ENCODE peak calls at places on chromosomes 4 and X, in ten cellular contexts. One of them, this sample, is unnamed.
A peak's percentile ranks its signal among the peaks of the same experiment; 100 is the strongest.

GRCh38 chr4:89283226-89283974 is 24.2 kb downstream of the GPRIN3 start:
- DNase-seq in H1: no peak
- DNase-seq in thoracic aorta: no peak
- DNase-seq in heart right ventricle: no peak
- DNase-seq in MG63: no peak
- DNase-seq in gastrocnemius medialis: no peak
- DNase-seq in naive thymus-derived CD4-positive, alpha-beta T cell: no peak
- DNase-seq in CD8-positive, alpha-beta T cell: peak; percentile 63
- DNase-seq in GM23248: peak; percentile 63
- DNase-seq in GM06990: no peak
- DNase-seq in this sample: peak; percentile 58

GRCh38 chr4:27702710-27703431 is 842.2 kb downstream of the STIM2 start:
- DNase-seq in H1: peak; percentile 50
- DNase-seq in thoracic aorta: no peak
- DNase-seq in heart right ventricle: no peak
- DNase-seq in MG63: no peak
- DNase-seq in gastrocnemius medialis: no peak
- DNase-seq in naive thymus-derived CD4-positive, alpha-beta T cell: no peak
- DNase-seq in CD8-positive, alpha-beta T cell: no peak
- DNase-seq in GM23248: peak; percentile 3
- DNase-seq in GM06990: no peak
- DNase-seq in this sample: no peak

GRCh38 chrX:24276011-24276410 is 37.9 kb downstream of the SUPT20HL2 start:
- DNase-seq in H1: no peak
- DNase-seq in thoracic aorta: no peak
- DNase-seq in heart right ventricle: no peak
- DNase-seq in MG63: no peak
- DNase-seq in gastrocnemius medialis: no peak
- DNase-seq in naive thymus-derived CD4-positive, alpha-beta T cell: no peak
- DNase-seq in CD8-positive, alpha-beta T cell: no peak
- DNase-seq in GM23248: no peak
- DNase-seq in GM06990: no peak
- DNase-seq in this sample: no peak

GRCh38 chr4:80266267-80266901 is at the start of gene FGF5:
- DNase-seq in H1: peak; percentile 77
- DNase-seq in thoracic aorta: no peak
- DNase-seq in heart right ventricle: peak; percentile 42
- DNase-seq in MG63: peak; percentile 96
- DNase-seq in gastrocnemius medialis: no peak
- DNase-seq in naive thymus-derived CD4-positive, alpha-beta T cell: no peak
- DNase-seq in CD8-positive, alpha-beta T cell: no peak
- DNase-seq in GM23248: peak; percentile 99
- DNase-seq in GM06990: peak; percentile 62
- DNase-seq in this sample: no peak

GRCh38 chrX:69032601-69033000 is 132.7 kb downstream of the PJA1 start:
- DNase-seq in H1: peak; percentile 11
- DNase-seq in thoracic aorta: no peak
- DNase-seq in heart right ventricle: no peak
- DNase-seq in MG63: no peak
- DNase-seq in gastrocnemius medialis: no peak
- DNase-seq in naive thymus-derived CD4-positive, alpha-beta T cell: no peak
- DNase-seq in CD8-positive, alpha-beta T cell: no peak
- DNase-seq in GM23248: no peak
- DNase-seq in GM06990: no peak
- DNase-seq in this sample: no peak

GRCh38 chr4:41394362-41394960 is 137.7 kb downstream of the UCHL1 start:
- DNase-seq in H1: no peak
- DNase-seq in thoracic aorta: no peak
- DNase-seq in heart right ventricle: no peak
- DNase-seq in MG63: no peak
- DNase-seq in gastrocnemius medialis: no peak
- DNase-seq in naive thymus-derived CD4-positive, alpha-beta T cell: no peak
- DNase-seq in CD8-positive, alpha-beta T cell: no peak
- DNase-seq in GM23248: peak; percentile 16
- DNase-seq in GM06990: no peak
- DNase-seq in this sample: no peak

GRCh38 chr4:10403633-10404445 is 53.4 kb downstream of the ZNF518B start:
- DNase-seq in H1: no peak
- DNase-seq in thoracic aorta: no peak
- DNase-seq in heart right ventricle: no peak
- DNase-seq in MG63: no peak
- DNase-seq in gastrocnemius medialis: no peak
- DNase-seq in naive thymus-derived CD4-positive, alpha-beta T cell: peak; percentile 24
- DNase-seq in CD8-positive, alpha-beta T cell: no peak
- DNase-seq in GM23248: peak; percentile 66
- DNase-seq in GM06990: no peak
- DNase-seq in this sample: peak; percentile 4

GRCh38 chr4:40682298-40683101 is 52.8 kb upstream of the RBM47 start:
- DNase-seq in H1: no peak
- DNase-seq in thoracic aorta: no peak
- DNase-seq in heart right ventricle: no peak
- DNase-seq in MG63: no peak
- DNase-seq in gastrocnemius medialis: no peak
- DNase-seq in naive thymus-derived CD4-positive, alpha-beta T cell: no peak
- DNase-seq in CD8-positive, alpha-beta T cell: no peak
- DNase-seq in GM23248: no peak
- DNase-seq in GM06990: no peak
- DNase-seq in this sample: no peak

GRCh38 chrX:3820170-3820569 is 106.7 kb upstream of the PRKX start:
- DNase-seq in H1: no peak
- DNase-seq in thoracic aorta: no peak
- DNase-seq in heart right ventricle: no peak
- DNase-seq in MG63: no peak
- DNase-seq in gastrocnemius medialis: no peak
- DNase-seq in naive thymus-derived CD4-positive, alpha-beta T cell: no peak
- DNase-seq in CD8-positive, alpha-beta T cell: no peak
- DNase-seq in GM23248: peak; percentile 78
- DNase-seq in GM06990: no peak
- DNase-seq in this sample: no peak

GRCh38 chr4:159248383-159249178 is 145.7 kb downstream of the RAPGEF2 start:
- DNase-seq in H1: no peak
- DNase-seq in thoracic aorta: no peak
- DNase-seq in heart right ventricle: no peak
- DNase-seq in MG63: no peak
- DNase-seq in gastrocnemius medialis: no peak
- DNase-seq in naive thymus-derived CD4-positive, alpha-beta T cell: no peak
- DNase-seq in CD8-positive, alpha-beta T cell: no peak
- DNase-seq in GM23248: peak; percentile 83
- DNase-seq in GM06990: no peak
- DNase-seq in this sample: no peak

GRCh38 chrX:70444326-70445196 is at the start of gene DLG3:
- DNase-seq in H1: peak; percentile 66
- DNase-seq in thoracic aorta: no peak
- DNase-seq in heart right ventricle: no peak
- DNase-seq in MG63: peak; percentile 42
- DNase-seq in gastrocnemius medialis: no peak
- DNase-seq in naive thymus-derived CD4-positive, alpha-beta T cell: no peak
- DNase-seq in CD8-positive, alpha-beta T cell: no peak
- DNase-seq in GM23248: peak; percentile 60
- DNase-seq in GM06990: no peak
- DNase-seq in this sample: no peak

GRCh38 chr4:152778656-152779512 is 646 bp downstream of the TIGD4 start:
- DNase-seq in H1: no peak
- DNase-seq in thoracic aorta: no peak
- DNase-seq in heart right ventricle: peak; percentile 19
- DNase-seq in MG63: no peak
- DNase-seq in gastrocnemius medialis: peak; percentile 2
- DNase-seq in naive thymus-derived CD4-positive, alpha-beta T cell: peak; percentile 39
- DNase-seq in CD8-positive, alpha-beta T cell: peak; percentile 53
- DNase-seq in GM23248: peak; percentile 55
- DNase-seq in GM06990: no peak
- DNase-seq in this sample: peak; percentile 24

GRCh38 chr4:113574636-113575103 is 186.9 kb downstream of the CAMK2D start:
- DNase-seq in H1: no peak
- DNase-seq in thoracic aorta: no peak
- DNase-seq in heart right ventricle: no peak
- DNase-seq in MG63: no peak
- DNase-seq in gastrocnemius medialis: no peak
- DNase-seq in naive thymus-derived CD4-positive, alpha-beta T cell: no peak
- DNase-seq in CD8-positive, alpha-beta T cell: no peak
- DNase-seq in GM23248: peak; percentile 70
- DNase-seq in GM06990: no peak
- DNase-seq in this sample: no peak

GRCh38 chr4:152014280-152014679 is 253.5 kb upstream of the GATB start:
- DNase-seq in H1: no peak
- DNase-seq in thoracic aorta: no peak
- DNase-seq in heart right ventricle: no peak
- DNase-seq in MG63: no peak
- DNase-seq in gastrocnemius medialis: no peak
- DNase-seq in naive thymus-derived CD4-positive, alpha-beta T cell: no peak
- DNase-seq in CD8-positive, alpha-beta T cell: no peak
- DNase-seq in GM23248: no peak
- DNase-seq in GM06990: peak; percentile 30
- DNase-seq in this sample: peak; percentile 37

GRCh38 chr4:108120789-108121188 is 47.9 kb downstream of the LEF1 start:
- DNase-seq in H1: no peak
- DNase-seq in thoracic aorta: no peak
- DNase-seq in heart right ventricle: no peak
- DNase-seq in MG63: no peak
- DNase-seq in gastrocnemius medialis: no peak
- DNase-seq in naive thymus-derived CD4-positive, alpha-beta T cell: no peak
- DNase-seq in CD8-positive, alpha-beta T cell: no peak
- DNase-seq in GM23248: no peak
- DNase-seq in GM06990: no peak
- DNase-seq in this sample: no peak

GRCh38 chr4:169272265-169272886 is 1.6 kb upstream of the SH3RF1 start:
- DNase-seq in H1: no peak
- DNase-seq in thoracic aorta: no peak
- DNase-seq in heart right ventricle: no peak
- DNase-seq in MG63: no peak
- DNase-seq in gastrocnemius medialis: no peak
- DNase-seq in naive thymus-derived CD4-positive, alpha-beta T cell: no peak
- DNase-seq in CD8-positive, alpha-beta T cell: no peak
- DNase-seq in GM23248: peak; percentile 86
- DNase-seq in GM06990: peak; percentile 39
- DNase-seq in this sample: no peak

GRCh38 chr4:25722964-25723363 is 67.3 kb downstream of the SLC34A2 start:
- DNase-seq in H1: no peak
- DNase-seq in thoracic aorta: no peak
- DNase-seq in heart right ventricle: no peak
- DNase-seq in MG63: no peak
- DNase-seq in gastrocnemius medialis: no peak
- DNase-seq in naive thymus-derived CD4-positive, alpha-beta T cell: no peak
- DNase-seq in CD8-positive, alpha-beta T cell: no peak
- DNase-seq in GM23248: no peak
- DNase-seq in GM06990: no peak
- DNase-seq in this sample: no peak

GRCh38 chrX:153645151-153645550 is 1.9 kb upstream of the DUSP9 start:
- DNase-seq in H1: no peak
- DNase-seq in thoracic aorta: no peak
- DNase-seq in heart right ventricle: no peak
- DNase-seq in MG63: no peak
- DNase-seq in gastrocnemius medialis: no peak
- DNase-seq in naive thymus-derived CD4-positive, alpha-beta T cell: no peak
- DNase-seq in CD8-positive, alpha-beta T cell: peak; percentile 40
- DNase-seq in GM23248: no peak
- DNase-seq in GM06990: no peak
- DNase-seq in this sample: no peak
- H3K27me3 ChIP-seq in H1: peaks cover 88% of the 10 kb centered on the region
- H3K27me3 ChIP-seq in thoracic aorta: no peaks in the 10 kb centered on the region
- H3K27me3 ChIP-seq in heart right ventricle: peaks cover 61% of the 10 kb centered on the region
- H3K27me3 ChIP-seq in MG63: peaks cover 12% of the 10 kb centered on the region
- H3K27me3 ChIP-seq in gastrocnemius medialis: peaks cover 46% of the 10 kb centered on the region
- H3K27me3 ChIP-seq in naive thymus-derived CD4-positive, alpha-beta T cell: peaks cover 4% of the 10 kb centered on the region
- H3K27me3 ChIP-seq in CD8-positive, alpha-beta T cell: peaks cover 8% of the 10 kb centered on the region
- H3K27me3 ChIP-seq in GM23248: peaks cover 20% of the 10 kb centered on the region
- H3K27me3 ChIP-seq in GM06990: no peaks in the 10 kb centered on the region
- H3K27me3 ChIP-seq in this sample: no peaks in the 10 kb centered on the region

DNA sequence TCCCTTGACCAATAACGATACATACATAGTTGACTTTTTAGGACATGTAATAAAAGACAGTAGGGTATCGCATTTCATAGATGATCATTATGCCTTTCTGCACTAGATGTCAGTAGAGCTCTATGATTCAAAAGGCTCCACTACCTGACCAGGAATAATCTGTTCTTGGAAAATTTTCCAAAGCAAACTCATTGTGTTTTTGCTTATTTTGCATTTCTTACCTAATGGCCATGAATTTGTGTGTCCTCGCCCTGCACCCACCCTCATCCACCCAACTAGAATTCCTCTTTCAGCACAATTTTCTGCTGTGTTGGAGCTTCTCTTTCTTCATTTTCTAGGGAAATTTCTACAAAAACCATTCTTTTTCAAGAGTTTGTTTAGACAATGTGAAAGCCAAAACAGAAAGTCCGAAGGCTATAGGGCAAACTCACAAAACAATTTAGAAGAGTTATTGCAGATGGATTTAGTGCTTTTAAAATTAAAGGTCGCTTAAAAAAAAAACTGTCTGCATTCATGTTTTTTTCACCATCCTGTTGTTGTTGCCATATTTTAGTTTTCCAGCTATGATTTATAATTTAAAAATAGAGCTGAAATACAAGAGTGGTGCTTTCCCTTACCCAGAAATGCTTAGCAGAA is 183.6 kb downstream of the SPATA18 start:
- DNase-seq in H1: no peak
- DNase-seq in thoracic aorta: no peak
- DNase-seq in heart right ventricle: no peak
- DNase-seq in MG63: no peak
- DNase-seq in gastrocnemius medialis: no peak
- DNase-seq in naive thymus-derived CD4-positive, alpha-beta T cell: no peak
- DNase-seq in CD8-positive, alpha-beta T cell: no peak
- DNase-seq in GM23248: peak; percentile 55
- DNase-seq in GM06990: no peak
- DNase-seq in this sample: no peak
- H3K4me3 ChIP-seq in H1: no peak overlapping the region
- H3K4me3 ChIP-seq in thoracic aorta: peak overlapping the region; percentile 24
- H3K4me3 ChIP-seq in heart right ventricle: no peak overlapping the region
- H3K4me3 ChIP-seq in MG63: no peak overlapping the region
- H3K4me3 ChIP-seq in gastrocnemius medialis: no peak overlapping the region
- H3K4me3 ChIP-seq in naive thymus-derived CD4-positive, alpha-beta T cell: no peak overlapping the region
- H3K4me3 ChIP-seq in CD8-positive, alpha-beta T cell: no peak overlapping the region
- H3K4me3 ChIP-seq in GM23248: no peak overlapping the region
- H3K4me3 ChIP-seq in GM06990: no peak overlapping the region
- H3K4me3 ChIP-seq in this sample: no peak overlapping the region

GRCh38 chr4:145766273-145766672 is 86.3 kb downstream of the C4orf51 start:
- DNase-seq in H1: no peak
- DNase-seq in thoracic aorta: no peak
- DNase-seq in heart right ventricle: no peak
- DNase-seq in MG63: no peak
- DNase-seq in gastrocnemius medialis: no peak
- DNase-seq in naive thymus-derived CD4-positive, alpha-beta T cell: no peak
- DNase-seq in CD8-positive, alpha-beta T cell: no peak
- DNase-seq in GM23248: no peak
- DNase-seq in GM06990: no peak
- DNase-seq in this sample: no peak
- H3K36me3 ChIP-seq in H1: peaks cover 44% of the 10 kb centered on the region
- H3K36me3 ChIP-seq in thoracic aorta: peaks cover 32% of the 10 kb centered on the region
- H3K36me3 ChIP-seq in heart right ventricle: peaks cover 3% of the 10 kb centered on the region
- H3K36me3 ChIP-seq in MG63: no peaks in the 10 kb centered on the region
- H3K36me3 ChIP-seq in gastrocnemius medialis: peaks cover 3% of the 10 kb centered on the region
- H3K36me3 ChIP-seq in naive thymus-derived CD4-positive, alpha-beta T cell: no peaks in the 10 kb centered on the region
- H3K36me3 ChIP-seq in CD8-positive, alpha-beta T cell: peaks cover 31% of the 10 kb centered on the region
- H3K36me3 ChIP-seq in GM23248: peaks cover 25% of the 10 kb centered on the region
- H3K36me3 ChIP-seq in GM06990: peaks cover 31% of the 10 kb centered on the region
- H3K36me3 ChIP-seq in this sample: peaks cover 16% of the 10 kb centered on the region

DNA sequence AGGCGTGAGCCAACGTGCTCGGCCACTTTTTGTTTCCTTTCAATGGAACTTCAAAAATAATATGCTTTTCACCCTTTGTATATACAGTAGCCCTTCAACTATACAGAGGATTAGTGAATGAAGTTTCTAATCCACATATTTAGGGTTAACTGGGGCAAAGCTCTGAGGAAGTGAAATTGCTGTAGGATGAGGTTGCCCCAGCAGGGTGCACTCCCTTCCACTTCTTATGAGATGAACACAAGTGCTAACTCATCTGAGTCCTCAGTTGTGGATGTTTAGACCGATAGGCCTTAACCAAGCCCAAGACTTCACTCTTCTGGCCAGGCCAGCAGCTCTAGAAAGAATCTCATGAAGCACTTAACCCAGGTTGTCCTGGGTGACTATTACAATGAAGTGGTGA is 29.1 kb upstream of the CT55 start:
- DNase-seq in H1: no peak
- DNase-seq in thoracic aorta: no peak
- DNase-seq in heart right ventricle: no peak
- DNase-seq in MG63: no peak
- DNase-seq in gastrocnemius medialis: no peak
- DNase-seq in naive thymus-derived CD4-positive, alpha-beta T cell: no peak
- DNase-seq in CD8-positive, alpha-beta T cell: no peak
- DNase-seq in GM23248: no peak
- DNase-seq in GM06990: no peak
- DNase-seq in this sample: no peak
- H3K27me3 ChIP-seq in H1: no peaks in the 10 kb centered on the region
- H3K27me3 ChIP-seq in thoracic aorta: no peaks in the 10 kb centered on the region
- H3K27me3 ChIP-seq in heart right ventricle: no peaks in the 10 kb centered on the region
- H3K27me3 ChIP-seq in MG63: no peaks in the 10 kb centered on the region
- H3K27me3 ChIP-seq in gastrocnemius medialis: no peaks in the 10 kb centered on the region
- H3K27me3 ChIP-seq in naive thymus-derived CD4-positive, alpha-beta T cell: no peaks in the 10 kb centered on the region
- H3K27me3 ChIP-seq in CD8-positive, alpha-beta T cell: no peaks in the 10 kb centered on the region
- H3K27me3 ChIP-seq in GM23248: no peaks in the 10 kb centered on the region
- H3K27me3 ChIP-seq in GM06990: no peaks in the 10 kb centered on the region
- H3K27me3 ChIP-seq in this sample: no peaks in the 10 kb centered on the region

This sample was measured in CD8-positive, alpha-beta memory T cell.